ENCODE peak calls at places on chromosomes 5 and 9, in four cellular contexts. A is NCI-H1436 treated with DMSO at 0.1 percent for 48 hours, M is A549, C is SW480. N is an unnamed sample.

GRCh38 chr9:3238241-3238640 is 287.6 kb downstream of the RFX3 start:
- DNase-seq in A (no peak), M (no peak), C (no peak), N (no peak)

GRCh38 chr9:86534572-86535258 is 180.5 kb upstream of the TUT7 start:
- DNase-seq in A (no peak), M (no peak), C (no peak), N (no peak)

GRCh38 chr9:68522126-68522525 is 18.6 kb downstream of the TMEM252 start:
- DNase-seq in A (no peak), M (no peak), C (no peak), N (no peak)

GRCh38 chr9:98491778-98492177 is 217.0 kb downstream of the GABBR2 start:
- DNase-seq in A (no peak), M (no peak), C (no peak), N (no peak)

GRCh38 chr5:67094476-67095300 is 101.9 kb downstream of the CD180 start:
- DNase-seq in A (no peak), M (no peak), C (no peak), N (no peak)

GRCh38 chr5:157161996-157162395 is 4.1 kb downstream of the GARIN3 start:
- DNase-seq in A (no peak), M (no peak), C (no peak), N (no peak)

GRCh38 chr9:114706709-114707108 is 24.7 kb upstream of the TEX48 start:
- DNase-seq in A (no peak), M (no peak), C (no peak), N (no peak)

GRCh38 chr9:2014696-2015580 is at the start of gene SMARCA2:
- DNase-seq in A (peak), M (peak), C (peak), N (peak)

GRCh38 chr5:134494780-134495179 is 30.7 kb upstream of the JADE2 start:
- DNase-seq in A (no peak), M (no peak), C (no peak), N (no peak)

GRCh38 chr5:96507128-96507527 is 74.1 kb upstream of the PCSK1 start:
- DNase-seq in A (no peak), M (no peak), C (no peak), N (no peak)

GRCh38 chr9:32247173-32247572 is 137.3 kb upstream of the ACO1 start:
- DNase-seq in A (no peak), M (no peak), C (no peak), N (no peak)

GRCh38 chr5:173835131-173835530 is 53.0 kb upstream of the CPEB4 start:
- DNase-seq in A (no peak), M (no peak), C (no peak), N (no peak)

GRCh38 chr5:174413520-174414314 is 310.7 kb upstream of the MSX2 start:
- DNase-seq in A (no peak), M (peak), C (no peak), N (no peak)

GRCh38 chr5:134125195-134126015 is 10.9 kb downstream of the TCF7 start:
- DNase-seq in A (no peak), M (no peak), C (peak), N (no peak)

GRCh38 chr5:115639377-115639776 is 13.5 kb upstream of the TMED7 start:
- DNase-seq in A (no peak), M (no peak), C (no peak), N (no peak)

GRCh38 chr5:75656311-75657003 is 45.2 kb downstream of the ANKDD1B start:
- DNase-seq in A (no peak), M (no peak), C (peak), N (no peak)

GRCh38 chr5:135565256-135565655 is 13.5 kb downstream of the CXCL14 start:
- DNase-seq in A (no peak), M (no peak), C (no peak), N (no peak)

GRCh38 chr5:16480144-16480543 is 14.5 kb upstream of the ZNF622 start:
- DNase-seq in A (no peak), M (no peak), C (no peak), N (no peak)

GRCh38 chr5:132065351-132065937 is 5.0 kb downstream of the IL3 start:
- DNase-seq in A (no peak), M (peak), C (peak), N (no peak)

GRCh38 chr5:95068303-95068702 is 216.6 kb downstream of the MCTP1 start:
- DNase-seq in A (no peak), M (no peak), C (no peak), N (no peak)

GRCh38 chr5:141681695-141682641 is at the start of gene ARAP3:
- DNase-seq in A (no peak), M (peak), C (peak), N (no peak)

GRCh38 chr9:122125891-122126331 is 32.8 kb upstream of the TTLL11 start:
- DNase-seq in A (no peak), M (peak), C (no peak), N (no peak)

GRCh38 chr9:109517798-109518435 is 19.8 kb upstream of the PTPN3 start:
- DNase-seq in A (no peak), M (no peak), C (no peak), N (no peak)

GRCh38 chr9:75378036-75378435 is 289.7 kb downstream of the OSTF1 start:
- DNase-seq in A (no peak), M (peak), C (no peak), N (no peak)

GRCh38 chr5:167479796-167480195 is 811.6 kb upstream of the WWC1 start:
- DNase-seq in A (no peak), M (no peak), C (no peak), N (no peak)

GRCh38 chr5:146643805-146644204 is 127.8 kb upstream of the GPR151 start:
- DNase-seq in A (no peak), M (no peak), C (no peak), N (no peak)

GRCh38 chr5:124438390-124439380 is 307.8 kb downstream of the ZNF608 start:
- DNase-seq in A (no peak), M (no peak), C (no peak), N (peak)

GRCh38 chr9:133367778-133368177 is 8.1 kb downstream of the SURF4 start:
- DNase-seq in A (no peak), M (no peak), C (no peak), N (no peak)

GRCh38 chr9:38486837-38487236 is 62.6 kb upstream of the IGFBPL1 start:
- DNase-seq in A (no peak), M (no peak), C (no peak), N (no peak)

GRCh38 chr9:110923601-110924000 is 114.7 kb downstream of the LPAR1 start:
- DNase-seq in A (no peak), M (no peak), C (peak), N (no peak)

GRCh38 chr9:87545858-87546257 is 48.2 kb downstream of the DAPK1 start:
- DNase-seq in A (no peak), M (no peak), C (no peak), N (no peak)

N was measured in NCI-H524 treated with DMSO at 0.1 percent for 48 hours.